ENCODE peak calls at places on chromosomes 6 and 20, in five cellular contexts. N is vagina, H is cardiac muscle cell, R is tibial nerve, E is spleen. W is an unnamed sample.
A peak's percentile ranks its signal among the peaks of the same experiment; 100 is the strongest.

GRCh38 chr20:22672191-22672590 is 87.8 kb upstream of the FOXA2 start:
- DNase-seq in R (no peak), H (no peak), N (no peak), E (no peak), W (no peak)

GRCh38 chr6:43724914-43725642 is 37.5 kb upstream of the MRPS18A start:
- DNase-seq in R (peak; percentile 90), H (peak; percentile 99), N (no peak), E (peak; percentile 94), W (peak; percentile 82)

GRCh38 chr20:52035977-52036376 is 155.6 kb downstream of the ZFP64 start:
- DNase-seq in E (no peak), R (no peak), N (no peak), H (no peak), W (no peak)

GRCh38 chr20:49935746-49936152 is 448 bp upstream of the RNF114 start:
- DNase-seq in E (peak; percentile 85), H (no peak), N (no peak), R (no peak), W (no peak)

GRCh38 chr6:152166897-152167296 is 359.4 kb downstream of the ESR1 start:
- DNase-seq in E (no peak), H (no peak), N (no peak), R (no peak), W (no peak)

GRCh38 chr20:11676618-11677289 is 240.9 kb upstream of the BTBD3 start:
- DNase-seq in E (no peak), H (peak; percentile 67), N (no peak), R (no peak), W (peak; percentile 34)

GRCh38 chr20:58384821-58385220 is 4.2 kb upstream of the VAPB start:
- DNase-seq in H (no peak), E (no peak), N (no peak), R (no peak), W (no peak)

GRCh38 chr6:159693128-159693893 is at the start of gene SOD2:
- DNase-seq in E (peak; percentile 97), R (peak; percentile 77), N (peak; percentile 94), H (peak; percentile 91), W (peak; percentile 81)

GRCh38 chr20:12152996-12153395 is 235.3 kb downstream of the BTBD3 start:
- DNase-seq in E (no peak), H (no peak), R (no peak), N (no peak), W (peak; percentile 44)

GRCh38 chr20:63497138-63497945 is 1.5 kb downstream of the EEF1A2 start:
- DNase-seq in R (no peak), E (no peak), H (no peak), N (no peak), W (no peak)

GRCh38 chr6:108760158-108761050 is 87.8 kb upstream of the ARMC2 start:
- DNase-seq in E (no peak), N (peak; percentile 79), H (peak; percentile 41), R (no peak), W (peak; percentile 63)

GRCh38 chr6:39654121-39654520 is 71.1 kb downstream of the KIF6 start:
- DNase-seq in R (no peak), N (no peak), H (no peak), E (no peak), W (no peak)

GRCh38 chr6:39653631-39654030 is 71.6 kb downstream of the KIF6 start:
- DNase-seq in N (no peak), E (no peak), R (no peak), H (no peak), W (no peak)

DNA sequence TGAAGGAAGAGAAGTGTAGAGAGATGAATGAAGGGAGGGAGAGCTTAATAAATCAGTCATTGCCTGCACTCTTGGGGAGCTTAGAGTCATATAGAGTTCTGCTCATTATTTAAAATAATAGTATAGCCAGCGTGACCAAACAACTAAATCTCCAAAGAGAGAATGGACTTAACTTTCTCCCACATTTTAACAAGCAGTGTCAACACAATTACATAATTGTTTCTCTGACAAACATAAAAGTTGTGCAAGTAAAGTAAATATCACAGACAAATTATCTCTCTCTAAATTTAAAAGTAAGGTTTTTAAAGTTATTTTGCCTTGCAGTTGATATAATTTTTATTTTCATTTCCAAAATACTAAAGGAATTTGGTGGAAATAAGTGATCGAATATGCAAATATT is 67.9 kb downstream of the KIF6 start:
- DNase-seq in E (no peak), H (no peak), R (no peak), N (no peak), W (no peak)
- H3K4me3 ChIP-seq in E (no peak overlapping the region), H (no peak overlapping the region), R (no peak overlapping the region), N (no peak overlapping the region), W (no peak overlapping the region)

GRCh38 chr20:13493143-13493542 is 145.6 kb downstream of the TASP1 start:
- DNase-seq in R (no peak), H (no peak), N (no peak), E (no peak), W (no peak)

GRCh38 chr20:13487202-13487601 is 151.5 kb downstream of the TASP1 start:
- DNase-seq in R (no peak), H (no peak), E (no peak), N (no peak), W (no peak)

GRCh38 chr20:13494019-13494418 is 144.7 kb downstream of the TASP1 start:
- DNase-seq in H (no peak), R (no peak), N (no peak), E (no peak), W (no peak)

GRCh38 chr20:13486694-13487093 is 152.0 kb downstream of the TASP1 start:
- DNase-seq in N (no peak), E (no peak), R (no peak), H (peak; percentile 31), W (no peak)

DNA sequence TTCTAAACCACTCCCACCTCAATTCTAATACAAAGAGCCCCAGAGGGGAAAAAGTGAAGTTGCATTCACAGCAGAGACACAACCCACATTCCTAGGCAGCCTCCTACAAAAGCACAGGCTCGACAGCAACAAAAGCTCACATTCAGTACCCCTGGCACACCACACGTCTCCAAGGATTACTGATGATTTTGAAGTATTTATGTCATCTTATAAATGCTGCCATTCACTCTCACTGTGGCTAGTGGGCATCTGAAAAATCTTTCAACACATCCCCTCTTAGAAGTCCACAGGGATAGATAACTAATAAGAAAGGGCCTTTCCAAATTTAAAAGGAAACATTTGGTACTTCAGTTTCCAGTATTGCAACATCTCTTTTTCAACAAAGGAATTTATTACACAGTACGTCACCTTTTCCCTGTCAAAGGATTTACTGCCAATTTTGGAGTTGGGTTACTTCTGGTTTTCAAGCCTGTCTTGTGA is 146.7 kb downstream of the TASP1 start:
- DNase-seq in R (peak; percentile 56), H (peak; percentile 91), E (no peak), N (peak; percentile 88), W (peak; percentile 45)
- TF ChIP-seq CTCF in R (no peak), H (no peak), E (no peak), N (no peak), W (no peak)

DNA sequence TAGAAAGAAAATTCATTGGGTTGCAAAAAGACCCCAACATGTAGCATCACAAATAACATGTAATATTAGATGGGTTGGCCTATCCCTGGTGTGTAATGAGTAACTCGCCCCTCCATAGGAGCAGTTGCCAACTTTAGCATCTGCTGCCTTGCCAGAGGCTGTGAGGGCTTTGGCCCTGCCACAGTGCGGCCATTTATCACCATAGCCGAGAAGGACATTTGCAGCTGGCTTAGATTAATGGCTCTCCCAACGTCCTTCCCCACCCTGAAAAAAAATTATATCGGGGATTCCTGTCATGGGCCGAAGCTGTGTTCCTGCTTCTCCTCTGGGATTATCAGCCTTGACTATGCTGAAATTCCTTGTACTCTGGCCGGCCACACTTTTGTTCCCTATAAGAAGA is 7.6 kb upstream of the ADIG start:
- DNase-seq in E (no peak), N (no peak), H (no peak), R (no peak), W (no peak)
- H3K4me3 ChIP-seq in E (no peak overlapping the region), N (no peak overlapping the region), H (no peak overlapping the region), R (no peak overlapping the region), W (no peak overlapping the region)

DNA sequence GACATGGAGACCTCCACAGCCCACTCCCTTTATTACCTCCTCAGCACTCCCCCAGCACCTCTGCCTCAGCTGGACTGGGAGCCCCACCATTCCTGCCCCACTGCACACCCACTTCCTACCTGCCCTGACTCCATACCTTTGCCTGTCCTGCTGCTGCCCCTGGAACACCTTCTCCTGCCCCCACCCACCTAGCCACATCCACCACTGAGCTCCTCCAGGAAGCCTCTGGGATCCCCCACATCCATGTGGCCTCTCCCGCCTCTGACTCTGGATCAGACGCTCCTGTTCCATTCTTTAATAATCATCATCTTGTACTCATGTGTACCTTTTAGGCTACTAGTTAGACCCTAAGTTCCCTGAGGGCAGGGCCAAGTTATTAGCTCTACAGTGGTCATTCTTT is 2.2 kb upstream of the SDCBP2 start:
- DNase-seq in E (peak; percentile 48), N (peak; percentile 86), H (no peak), R (no peak), W (no peak)
- TF ChIP-seq CTCF in E (no peak), N (no peak), H (no peak), R (no peak), W (no peak)